ENCODE peak calls at places on chromosomes 2 and 18, in five cellular contexts. One of them, this sample, is unnamed.
A peak's percentile ranks its signal among the peaks of the same experiment; 100 is the strongest.

GRCh38 chr2:24852431-24853020 is 59.3 kb downstream of the CENPO start:
- DNase-seq in Calu3: no peak
- DNase-seq in EL: no peak
- DNase-seq in fibroblast of lung: no peak
- DNase-seq in SJSA1: no peak
- DNase-seq in this sample: no peak

GRCh38 chr2:95292623-95293260 is 4.4 kb upstream of the KCNIP3 start:
- DNase-seq in Calu3: no peak
- DNase-seq in EL: peak; percentile 83
- DNase-seq in fibroblast of lung: no peak
- DNase-seq in SJSA1: no peak
- DNase-seq in this sample: no peak

GRCh38 chr2:226647626-226648518 is 151.7 kb downstream of the IRS1 start:
- DNase-seq in Calu3: no peak
- DNase-seq in EL: no peak
- DNase-seq in fibroblast of lung: peak; percentile 81
- DNase-seq in SJSA1: no peak
- DNase-seq in this sample: no peak

GRCh38 chr2:234958311-234958710 is 6.5 kb downstream of the SH3BP4 start:
- DNase-seq in Calu3: no peak
- DNase-seq in EL: no peak
- DNase-seq in fibroblast of lung: no peak
- DNase-seq in SJSA1: no peak
- DNase-seq in this sample: no peak

GRCh38 chr18:33440011-33440383 is 524 bp downstream of the CCDC178 start:
- DNase-seq in Calu3: no peak
- DNase-seq in EL: no peak
- DNase-seq in fibroblast of lung: peak; percentile 76
- DNase-seq in SJSA1: no peak
- DNase-seq in this sample: peak; percentile 24

GRCh38 chr18:48815581-48816324 is 135.0 kb downstream of the SMAD7 start:
- DNase-seq in Calu3: no peak
- DNase-seq in EL: no peak
- DNase-seq in fibroblast of lung: peak; percentile 63
- DNase-seq in SJSA1: peak; percentile 39
- DNase-seq in this sample: no peak

GRCh38 chr2:239149501-239149900 is 251.3 kb downstream of the HDAC4 start:
- DNase-seq in Calu3: no peak
- DNase-seq in EL: no peak
- DNase-seq in fibroblast of lung: no peak
- DNase-seq in SJSA1: no peak
- DNase-seq in this sample: no peak

GRCh38 chr18:75240433-75240832 is 29.8 kb downstream of the TSHZ1 start:
- DNase-seq in Calu3: no peak
- DNase-seq in EL: no peak
- DNase-seq in fibroblast of lung: no peak
- DNase-seq in SJSA1: no peak
- DNase-seq in this sample: no peak

GRCh38 chr2:230473378-230473777 is 57.4 kb downstream of the SP100 start:
- DNase-seq in Calu3: no peak
- DNase-seq in EL: peak; percentile 19
- DNase-seq in fibroblast of lung: no peak
- DNase-seq in SJSA1: no peak
- DNase-seq in this sample: no peak

GRCh38 chr2:10085852-10086148 is 5.6 kb upstream of the CYS1 start:
- DNase-seq in Calu3: no peak
- DNase-seq in EL: no peak
- DNase-seq in fibroblast of lung: no peak
- DNase-seq in SJSA1: no peak
- DNase-seq in this sample: no peak

GRCh38 chr2:54267577-54267976 is 11.5 kb upstream of the TSPYL6 start:
- DNase-seq in Calu3: no peak
- DNase-seq in EL: no peak
- DNase-seq in fibroblast of lung: no peak
- DNase-seq in SJSA1: no peak
- DNase-seq in this sample: no peak

This sample was measured in HuH-7.